ENCODE peak calls at places on chromosomes 16 and 17, in nine cellular contexts. One of them, this sample, is unnamed.

GRCh38 chr17:29151567-29151966 is 28.6 kb downstream of the MYO18A start:
- DNase-seq in WERI-Rb-1: no peak
- DNase-seq in heart right ventricle: no peak
- DNase-seq in HCT116: peak; percentile 70
- DNase-seq in HepG2: peak; percentile 94
- DNase-seq in body of pancreas: no peak
- DNase-seq in CD8-positive, alpha-beta T cell: no peak
- DNase-seq in hepatocyte: no peak
- DNase-seq in tibial artery: no peak
- DNase-seq in this sample: no peak

GRCh38 chr16:22635345-22635744 is 124.7 kb downstream of the NPIPB5 start:
- DNase-seq in WERI-Rb-1: no peak
- DNase-seq in heart right ventricle: no peak
- DNase-seq in HCT116: no peak
- DNase-seq in HepG2: no peak
- DNase-seq in body of pancreas: no peak
- DNase-seq in CD8-positive, alpha-beta T cell: no peak
- DNase-seq in hepatocyte: no peak
- DNase-seq in tibial artery: no peak
- DNase-seq in this sample: no peak

GRCh38 chr16:57504001-57504400 is 17.7 kb upstream of the DOK4 start:
- DNase-seq in WERI-Rb-1: no peak
- DNase-seq in heart right ventricle: no peak
- DNase-seq in HCT116: no peak
- DNase-seq in HepG2: no peak
- DNase-seq in body of pancreas: no peak
- DNase-seq in CD8-positive, alpha-beta T cell: no peak
- DNase-seq in hepatocyte: no peak
- DNase-seq in tibial artery: no peak
- DNase-seq in this sample: no peak

GRCh38 chr16:70594569-70594968 is 51.8 kb upstream of the IL34 start:
- DNase-seq in WERI-Rb-1: no peak
- DNase-seq in heart right ventricle: no peak
- DNase-seq in HCT116: no peak
- DNase-seq in HepG2: no peak
- DNase-seq in body of pancreas: peak; percentile 79
- DNase-seq in CD8-positive, alpha-beta T cell: no peak
- DNase-seq in hepatocyte: no peak
- DNase-seq in tibial artery: peak; percentile 86
- DNase-seq in this sample: no peak

GRCh38 chr17:46842835-46843234 is 8.5 kb upstream of the WNT9B start:
- DNase-seq in WERI-Rb-1: no peak
- DNase-seq in heart right ventricle: no peak
- DNase-seq in HCT116: peak; percentile 33
- DNase-seq in HepG2: no peak
- DNase-seq in body of pancreas: no peak
- DNase-seq in CD8-positive, alpha-beta T cell: no peak
- DNase-seq in hepatocyte: no peak
- DNase-seq in tibial artery: no peak
- DNase-seq in this sample: no peak

GRCh38 chr16:75837264-75837663 is 111.0 kb upstream of the CPHXL start:
- DNase-seq in WERI-Rb-1: no peak
- DNase-seq in heart right ventricle: no peak
- DNase-seq in HCT116: no peak
- DNase-seq in HepG2: no peak
- DNase-seq in body of pancreas: no peak
- DNase-seq in CD8-positive, alpha-beta T cell: no peak
- DNase-seq in hepatocyte: no peak
- DNase-seq in tibial artery: no peak
- DNase-seq in this sample: no peak

GRCh38 chr16:68722119-68723024 is 14.7 kb upstream of the CDH1 start:
- DNase-seq in WERI-Rb-1: no peak
- DNase-seq in heart right ventricle: no peak
- DNase-seq in HCT116: no peak
- DNase-seq in HepG2: no peak
- DNase-seq in body of pancreas: no peak
- DNase-seq in CD8-positive, alpha-beta T cell: no peak
- DNase-seq in hepatocyte: no peak
- DNase-seq in tibial artery: no peak
- DNase-seq in this sample: no peak

GRCh38 chr16:3170440-3171180 is 17.4 kb upstream of the OR1F1 start:
- DNase-seq in WERI-Rb-1: no peak
- DNase-seq in heart right ventricle: no peak
- DNase-seq in HCT116: no peak
- DNase-seq in HepG2: no peak
- DNase-seq in body of pancreas: peak; percentile 46
- DNase-seq in CD8-positive, alpha-beta T cell: no peak
- DNase-seq in hepatocyte: no peak
- DNase-seq in tibial artery: no peak
- DNase-seq in this sample: no peak

GRCh38 chr17:55264273-55264639 is 504 bp upstream of the HLF start:
- DNase-seq in WERI-Rb-1: peak; percentile 37
- DNase-seq in heart right ventricle: no peak
- DNase-seq in HCT116: no peak
- DNase-seq in HepG2: no peak
- DNase-seq in body of pancreas: no peak
- DNase-seq in CD8-positive, alpha-beta T cell: no peak
- DNase-seq in hepatocyte: no peak
- DNase-seq in tibial artery: no peak
- DNase-seq in this sample: no peak

GRCh38 chr17:17022011-17022800 is 20.1 kb upstream of the MPRIP start:
- DNase-seq in WERI-Rb-1: no peak
- DNase-seq in heart right ventricle: no peak
- DNase-seq in HCT116: no peak
- DNase-seq in HepG2: no peak
- DNase-seq in body of pancreas: no peak
- DNase-seq in CD8-positive, alpha-beta T cell: no peak
- DNase-seq in hepatocyte: no peak
- DNase-seq in tibial artery: no peak
- DNase-seq in this sample: no peak

GRCh38 chr16:70253291-70254094 is 1.8 kb upstream of the EXOSC6 start:
- DNase-seq in WERI-Rb-1: peak; percentile 49
- DNase-seq in heart right ventricle: no peak
- DNase-seq in HCT116: peak; percentile 28
- DNase-seq in HepG2: peak; percentile 45
- DNase-seq in body of pancreas: peak; percentile 51
- DNase-seq in CD8-positive, alpha-beta T cell: no peak
- DNase-seq in hepatocyte: peak; percentile 56
- DNase-seq in tibial artery: no peak
- DNase-seq in this sample: no peak

GRCh38 chr17:68533887-68534700 is 21.9 kb downstream of the PRKAR1A start:
- DNase-seq in WERI-Rb-1: no peak
- DNase-seq in heart right ventricle: no peak
- DNase-seq in HCT116: no peak
- DNase-seq in HepG2: no peak
- DNase-seq in body of pancreas: no peak
- DNase-seq in CD8-positive, alpha-beta T cell: no peak
- DNase-seq in hepatocyte: no peak
- DNase-seq in tibial artery: no peak
- DNase-seq in this sample: peak; percentile 21

GRCh38 chr17:48672340-48672739 is 46.2 kb upstream of the HOXB9 start:
- DNase-seq in WERI-Rb-1: no peak
- DNase-seq in heart right ventricle: no peak
- DNase-seq in HCT116: no peak
- DNase-seq in HepG2: no peak
- DNase-seq in body of pancreas: no peak
- DNase-seq in CD8-positive, alpha-beta T cell: no peak
- DNase-seq in hepatocyte: no peak
- DNase-seq in tibial artery: no peak
- DNase-seq in this sample: no peak

GRCh38 chr17:1673041-1673790 is 11.5 kb downstream of the PRPF8 start:
- DNase-seq in WERI-Rb-1: no peak
- DNase-seq in heart right ventricle: no peak
- DNase-seq in HCT116: no peak
- DNase-seq in HepG2: no peak
- DNase-seq in body of pancreas: no peak
- DNase-seq in CD8-positive, alpha-beta T cell: no peak
- DNase-seq in hepatocyte: no peak
- DNase-seq in tibial artery: no peak
- DNase-seq in this sample: no peak

GRCh38 chr16:17277981-17278381 is 192.8 kb downstream of the XYLT1 start:
- DNase-seq in WERI-Rb-1: peak; percentile 66
- DNase-seq in heart right ventricle: no peak
- DNase-seq in HCT116: peak; percentile 24
- DNase-seq in HepG2: peak; percentile 38
- DNase-seq in body of pancreas: peak; percentile 79
- DNase-seq in CD8-positive, alpha-beta T cell: no peak
- DNase-seq in hepatocyte: peak; percentile 61
- DNase-seq in tibial artery: no peak
- DNase-seq in this sample: no peak

DNA sequence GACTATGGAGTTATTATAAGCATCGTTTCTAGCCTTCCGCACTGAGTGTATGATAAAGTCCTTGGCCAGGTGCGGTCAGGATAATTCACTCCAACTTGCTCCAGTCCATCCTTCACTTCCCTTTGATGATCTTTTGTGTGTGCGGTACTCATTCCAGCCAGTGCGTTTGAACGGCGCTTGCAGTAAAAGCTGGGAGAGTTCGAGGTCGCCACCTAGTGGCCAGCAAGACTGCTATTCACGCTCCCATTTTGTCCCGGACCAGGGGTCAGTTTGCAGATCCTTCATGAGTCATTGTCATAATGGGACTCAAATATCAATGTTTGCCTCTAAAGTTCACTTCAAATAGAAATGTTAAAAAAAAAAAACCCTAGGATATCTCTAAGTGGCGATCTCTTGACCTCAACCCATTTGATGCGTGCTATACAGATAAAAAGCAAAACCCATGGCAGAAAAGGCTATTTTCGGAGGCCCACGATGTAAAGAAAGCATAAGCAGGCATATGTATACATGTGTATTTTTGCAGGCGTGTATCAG is 417.1 kb downstream of the TMEM114 start:
- DNase-seq in WERI-Rb-1: peak; percentile 82
- DNase-seq in heart right ventricle: peak; percentile 52
- DNase-seq in HCT116: peak; percentile 23
- DNase-seq in HepG2: peak; percentile 98
- DNase-seq in body of pancreas: peak; percentile 77
- DNase-seq in CD8-positive, alpha-beta T cell: no peak
- DNase-seq in hepatocyte: peak; percentile 91
- DNase-seq in tibial artery: no peak
- DNase-seq in this sample: no peak
- TF ChIP-seq CTCF in WERI-Rb-1: peak; percentile 93
- TF ChIP-seq CTCF in heart right ventricle: peak; percentile 76
- TF ChIP-seq CTCF in HCT116: peak; percentile 59
- TF ChIP-seq CTCF in HepG2: peak; percentile 96
- TF ChIP-seq CTCF in body of pancreas: peak; percentile 61
- TF ChIP-seq CTCF in CD8-positive, alpha-beta T cell: no peak
- TF ChIP-seq CTCF in hepatocyte: peak; percentile 94
- TF ChIP-seq CTCF in tibial artery: no peak
- TF ChIP-seq CTCF in this sample: peak; percentile 29

DNA sequence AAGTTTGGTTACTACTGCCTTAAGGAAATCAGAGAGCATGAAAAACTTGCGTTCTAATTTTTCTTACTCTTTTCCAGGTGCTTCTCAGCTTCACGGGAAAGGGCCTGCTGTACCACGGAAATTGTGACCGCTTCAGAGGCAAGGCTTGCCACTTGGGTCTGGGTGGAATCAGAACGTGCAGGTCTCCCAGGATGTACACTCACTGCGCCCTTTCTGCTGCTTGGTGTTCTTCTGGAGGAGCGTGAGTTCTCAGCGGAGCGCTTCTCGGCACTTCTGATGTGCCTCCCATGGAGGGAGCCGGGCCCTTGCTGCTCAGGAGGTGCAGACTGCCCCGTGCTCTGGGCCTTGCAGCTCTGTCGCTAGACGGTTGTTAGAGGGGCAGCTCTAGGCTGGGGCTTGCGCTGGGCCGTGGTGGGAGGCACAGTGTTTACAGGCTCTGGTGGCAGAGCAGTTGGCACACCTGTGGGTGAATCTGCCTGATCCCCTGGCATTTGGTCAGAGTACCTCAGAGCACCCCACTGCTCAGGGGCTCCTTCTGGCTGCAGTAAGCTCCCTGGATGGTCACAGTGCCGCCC is 32.8 kb downstream of the UBN1 start:
- DNase-seq in WERI-Rb-1: no peak
- DNase-seq in heart right ventricle: no peak
- DNase-seq in HCT116: no peak
- DNase-seq in HepG2: no peak
- DNase-seq in body of pancreas: no peak
- DNase-seq in CD8-positive, alpha-beta T cell: no peak
- DNase-seq in hepatocyte: no peak
- DNase-seq in tibial artery: peak; percentile 56
- DNase-seq in this sample: no peak
- H3K4me3 ChIP-seq in WERI-Rb-1: no peak overlapping the region
- H3K4me3 ChIP-seq in heart right ventricle: no peak overlapping the region
- H3K4me3 ChIP-seq in HCT116: no peak overlapping the region
- H3K4me3 ChIP-seq in HepG2: no peak overlapping the region
- H3K4me3 ChIP-seq in body of pancreas: no peak overlapping the region
- H3K4me3 ChIP-seq in CD8-positive, alpha-beta T cell: no peak overlapping the region
- H3K4me3 ChIP-seq in hepatocyte: no peak overlapping the region
- H3K4me3 ChIP-seq in tibial artery: no peak overlapping the region
- H3K4me3 ChIP-seq in this sample: no peak overlapping the region

GRCh38 chr17:77572065-77572601 is 386.4 kb upstream of the TNRC6C start:
- DNase-seq in WERI-Rb-1: peak; percentile 90
- DNase-seq in heart right ventricle: no peak
- DNase-seq in HCT116: no peak
- DNase-seq in HepG2: no peak
- DNase-seq in body of pancreas: no peak
- DNase-seq in CD8-positive, alpha-beta T cell: no peak
- DNase-seq in hepatocyte: no peak
- DNase-seq in tibial artery: peak; percentile 72
- DNase-seq in this sample: no peak
- H3K27me3 ChIP-seq in WERI-Rb-1: no peaks in the 10 kb centered on the region
- H3K27me3 ChIP-seq in heart right ventricle: peaks cover 23% of the 10 kb centered on the region
- H3K27me3 ChIP-seq in HCT116: peaks cover 6% of the 10 kb centered on the region
- H3K27me3 ChIP-seq in HepG2: peaks cover 13% of the 10 kb centered on the region
- H3K27me3 ChIP-seq in body of pancreas: peaks cover 13% of the 10 kb centered on the region
- H3K27me3 ChIP-seq in CD8-positive, alpha-beta T cell: no peaks in the 10 kb centered on the region
- H3K27me3 ChIP-seq in hepatocyte: peaks cover 23% of the 10 kb centered on the region
- H3K27me3 ChIP-seq in tibial artery: no peaks in the 10 kb centered on the region
- H3K27me3 ChIP-seq in this sample: peaks cover 19% of the 10 kb centered on the region

GRCh38 chr17:31696703-31697325 is 162.2 kb downstream of the COPRS start:
- DNase-seq in WERI-Rb-1: no peak
- DNase-seq in heart right ventricle: no peak
- DNase-seq in HCT116: no peak
- DNase-seq in HepG2: no peak
- DNase-seq in body of pancreas: no peak
- DNase-seq in CD8-positive, alpha-beta T cell: no peak
- DNase-seq in hepatocyte: no peak
- DNase-seq in tibial artery: no peak
- DNase-seq in this sample: no peak

GRCh38 chr17:31695456-31696090 is 163.5 kb downstream of the COPRS start:
- DNase-seq in WERI-Rb-1: no peak
- DNase-seq in heart right ventricle: no peak
- DNase-seq in HCT116: no peak
- DNase-seq in HepG2: no peak
- DNase-seq in body of pancreas: no peak
- DNase-seq in CD8-positive, alpha-beta T cell: no peak
- DNase-seq in hepatocyte: no peak
- DNase-seq in tibial artery: no peak
- DNase-seq in this sample: no peak

GRCh38 chr17:31697838-31698237 is 161.2 kb downstream of the COPRS start:
- DNase-seq in WERI-Rb-1: no peak
- DNase-seq in heart right ventricle: no peak
- DNase-seq in HCT116: no peak
- DNase-seq in HepG2: no peak
- DNase-seq in body of pancreas: no peak
- DNase-seq in CD8-positive, alpha-beta T cell: no peak
- DNase-seq in hepatocyte: no peak
- DNase-seq in tibial artery: no peak
- DNase-seq in this sample: no peak

GRCh38 chr17:31698751-31699150 is 160.3 kb downstream of the COPRS start:
- DNase-seq in WERI-Rb-1: no peak
- DNase-seq in heart right ventricle: no peak
- DNase-seq in HCT116: no peak
- DNase-seq in HepG2: no peak
- DNase-seq in body of pancreas: no peak
- DNase-seq in CD8-positive, alpha-beta T cell: no peak
- DNase-seq in hepatocyte: no peak
- DNase-seq in tibial artery: no peak
- DNase-seq in this sample: no peak

GRCh38 chr17:31696184-31696602 is 162.9 kb downstream of the COPRS start:
- DNase-seq in WERI-Rb-1: no peak
- DNase-seq in heart right ventricle: peak; percentile 81
- DNase-seq in HCT116: no peak
- DNase-seq in HepG2: peak; percentile 50
- DNase-seq in body of pancreas: peak; percentile 67
- DNase-seq in CD8-positive, alpha-beta T cell: no peak
- DNase-seq in hepatocyte: peak; percentile 83
- DNase-seq in tibial artery: peak; percentile 95
- DNase-seq in this sample: peak; percentile 83
- TF ChIP-seq CTCF in WERI-Rb-1: no peak
- TF ChIP-seq CTCF in heart right ventricle: peak; percentile 28
- TF ChIP-seq CTCF in HCT116: no peak
- TF ChIP-seq CTCF in HepG2: no peak
- TF ChIP-seq CTCF in body of pancreas: no peak
- TF ChIP-seq CTCF in CD8-positive, alpha-beta T cell: no peak
- TF ChIP-seq CTCF in hepatocyte: peak; percentile 15
- TF ChIP-seq CTCF in tibial artery: no peak
- TF ChIP-seq CTCF in this sample: peak; percentile 46

This sample was measured in BJ.